ENCODE peak calls at places on chromosomes 16 and 17, in five cellular contexts. R is cardiac muscle cell; Y is lower lobe of right lung; D is fibroblast of lung; I is CD8-positive, alpha-beta T cell. O is an unnamed sample.
A peak's percentile ranks its signal among the peaks of the same experiment; 100 is the strongest.

GRCh38 chr17:13415877-13416416 is 185.8 kb downstream of the HS3ST3A1 start:
- DNase-seq in R (peak; percentile 71), Y (peak; percentile 64), D (peak; percentile 90), I (no peak), O (peak; percentile 95)

GRCh38 chr16:87064731-87065720 is 252.2 kb downstream of the C16orf95 start:
- DNase-seq in R (no peak), Y (no peak), D (no peak), I (peak; percentile 5), O (no peak)

GRCh38 chr17:44221862-44222111 is 2.3 kb upstream of the UBTF start:
- DNase-seq in R (no peak), Y (no peak), D (no peak), I (no peak), O (no peak)

GRCh38 chr17:8995711-8996110 is 25.6 kb upstream of the NTN1 start:
- DNase-seq in R (no peak), Y (no peak), D (no peak), I (no peak), O (no peak)

GRCh38 chr16:8958344-8958808 is 5.3 kb downstream of the USP7 start:
- DNase-seq in R (peak; percentile 48), Y (no peak), D (peak; percentile 75), I (no peak), O (no peak)

GRCh38 chr16:52578007-52578828 is 31.3 kb upstream of the TOX3 start:
- DNase-seq in R (no peak), Y (no peak), D (no peak), I (no peak), O (no peak)

GRCh38 chr17:32297424-32297823 is 31.8 kb downstream of the RHBDL3 start:
- DNase-seq in R (no peak), Y (no peak), D (no peak), I (no peak), O (no peak)

GRCh38 chr17:40325156-40326013 is 16.4 kb downstream of the RARA start:
- DNase-seq in R (no peak), Y (peak; percentile 44), D (no peak), I (no peak), O (no peak)

GRCh38 chr17:12627177-12627629 is 38.5 kb upstream of the MYOCD start:
- DNase-seq in R (peak; percentile 60), Y (no peak), D (peak; percentile 98), I (no peak), O (no peak)

GRCh38 chr16:46762583-46762982 is 14.4 kb upstream of the MYLK3 start:
- DNase-seq in R (no peak), Y (no peak), D (no peak), I (no peak), O (no peak)

GRCh38 chr17:81420769-81421462 is 25.7 kb downstream of the BAHCC1 start:
- DNase-seq in R (peak; percentile 66), Y (peak; percentile 73), D (peak; percentile 62), I (no peak), O (peak; percentile 84)

GRCh38 chr17:5033352-5034015 is 1.7 kb downstream of the SLC52A1 start:
- DNase-seq in R (no peak), Y (no peak), D (no peak), I (no peak), O (no peak)

GRCh38 chr16:89343501-89344291 is 126.2 kb downstream of the ZNF778 start:
- DNase-seq in R (no peak), Y (peak; percentile 22), D (peak; percentile 73), I (no peak), O (no peak)

GRCh38 chr17:42028791-42029127 is 8.9 kb downstream of the NKIRAS2 start:
- DNase-seq in R (no peak), Y (no peak), D (no peak), I (no peak), O (no peak)

GRCh38 chr17:2064980-2065785 is 10.3 kb downstream of the HIC1 start:
- DNase-seq in R (peak; percentile 84), Y (no peak), D (peak; percentile 81), I (no peak), O (no peak)

GRCh38 chr16:87644596-87644995 is 42.3 kb downstream of the JPH3 start:
- DNase-seq in R (no peak), Y (no peak), D (no peak), I (no peak), O (no peak)

GRCh38 chr17:79223953-79224352 is 149.3 kb downstream of the ENGASE start:
- DNase-seq in R (no peak), Y (no peak), D (no peak), I (no peak), O (no peak)

GRCh38 chr17:55327225-55328088 is 62.7 kb downstream of the HLF start:
- DNase-seq in R (no peak), Y (no peak), D (no peak), I (no peak), O (no peak)

GRCh38 chr17:35373984-35374765 is 754 bp upstream of the SLFN11 start:
- DNase-seq in R (peak; percentile 76), Y (peak; percentile 69), D (peak; percentile 37), I (peak; percentile 68), O (peak; percentile 94)

GRCh38 chr16:67677712-67678111 is 11.1 kb downstream of the C16orf86 start:
- DNase-seq in R (no peak), Y (no peak), D (no peak), I (no peak), O (no peak)

GRCh38 chr16:87172632-87173031 is 144.6 kb downstream of the C16orf95 start:
- DNase-seq in R (peak; percentile 12), Y (no peak), D (no peak), I (no peak), O (no peak)

GRCh38 chr17:4598776-4599504 is 14.6 kb downstream of the SMTNL2 start:
- DNase-seq in R (peak; percentile 94), Y (no peak), D (no peak), I (no peak), O (no peak)

GRCh38 chr16:58853830-58854229 is 119.7 kb upstream of the GOT2 start:
- DNase-seq in R (no peak), Y (no peak), D (no peak), I (no peak), O (no peak)

GRCh38 chr17:7992516-7992915 is 9.9 kb upstream of the GUCY2D start:
- DNase-seq in R (no peak), Y (no peak), D (peak; percentile 84), I (no peak), O (no peak)

GRCh38 chr17:61476476-61477203 is 24.4 kb downstream of the TBX4 start:
- DNase-seq in R (no peak), Y (no peak), D (no peak), I (no peak), O (no peak)

GRCh38 chr16:1972490-1972877 is 631 bp downstream of the TBL3 start:
- DNase-seq in R (no peak), Y (no peak), D (peak; percentile 27), I (no peak), O (no peak)

DNA sequence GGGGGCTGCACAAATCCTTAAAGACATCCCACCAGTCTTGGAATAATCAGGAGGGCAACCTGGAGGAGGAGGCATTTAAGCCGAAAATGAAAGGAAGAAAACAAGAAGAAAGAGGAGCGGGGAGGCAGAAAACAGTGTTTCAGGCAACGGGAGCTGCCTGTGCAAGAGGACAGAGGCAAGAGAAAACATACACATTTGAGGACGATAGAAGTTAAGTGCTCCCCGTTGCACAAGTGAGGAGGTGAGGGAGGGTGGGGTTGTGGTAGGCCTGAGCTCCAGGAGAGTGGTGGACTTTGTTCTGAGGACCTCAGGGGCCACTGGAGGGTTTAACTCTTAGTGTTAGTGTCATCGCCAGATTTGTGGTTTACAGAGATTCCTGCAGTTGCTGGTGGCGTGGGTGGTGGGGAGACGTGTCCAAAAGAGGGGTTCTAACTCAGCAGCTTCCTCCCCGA is 27.6 kb upstream of the CIBAR2 start:
- DNase-seq in R (no peak), Y (no peak), D (no peak), I (no peak), O (no peak)
- H3K9me3 ChIP-seq in R (no peaks in the 10 kb centered on the region), Y (no peaks in the 10 kb centered on the region), D (no peaks in the 10 kb centered on the region), I (no peaks in the 10 kb centered on the region), O (no peaks in the 10 kb centered on the region)

GRCh38 chr16:50523710-50524109 is 24.5 kb upstream of the NKD1 start:
- DNase-seq in R (no peak), Y (no peak), D (no peak), I (peak; percentile 39), O (no peak)

GRCh38 chr16:50520451-50521245 is 27.5 kb upstream of the NKD1 start:
- DNase-seq in R (no peak), Y (no peak), D (no peak), I (peak; percentile 7), O (no peak)

GRCh38 chr16:50519602-50520001 is 28.6 kb upstream of the NKD1 start:
- DNase-seq in R (no peak), Y (no peak), D (no peak), I (peak; percentile 9), O (no peak)

GRCh38 chr16:50522324-50522723 is 25.9 kb upstream of the NKD1 start:
- DNase-seq in R (no peak), Y (no peak), D (no peak), I (no peak), O (no peak)

DNA sequence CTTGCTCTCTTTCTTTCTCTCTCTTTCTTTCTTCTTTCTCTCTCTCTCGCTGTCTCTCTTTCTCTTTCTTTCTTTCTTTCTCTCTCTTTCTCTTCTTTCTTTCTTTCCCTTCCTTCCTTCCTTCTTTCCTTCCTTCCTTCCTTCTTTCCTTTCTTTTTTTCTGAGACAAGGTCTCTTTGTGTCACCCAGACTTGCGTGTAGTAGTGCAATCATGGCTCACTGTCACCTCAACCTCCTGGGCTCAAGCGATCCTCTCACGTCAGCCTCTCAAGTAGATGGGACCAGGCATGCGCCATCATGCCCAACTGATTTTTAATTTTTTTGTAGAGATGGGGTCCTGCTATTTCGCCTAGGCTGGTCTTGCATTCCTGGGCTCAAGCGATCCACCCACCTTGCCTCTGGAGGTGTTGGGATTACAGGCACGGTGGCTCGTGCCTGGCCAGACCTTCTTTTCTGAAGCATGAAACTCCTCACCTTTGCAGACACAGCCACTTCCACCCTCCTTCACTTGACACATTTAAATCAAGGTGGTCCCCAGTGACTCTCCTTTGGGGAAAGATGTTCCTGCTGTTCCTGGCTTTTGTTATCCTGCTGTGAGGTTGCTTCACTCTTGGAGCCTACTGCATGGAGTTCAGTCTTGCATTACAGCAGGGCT is 26.8 kb upstream of the NKD1 start:
- DNase-seq in R (no peak), Y (no peak), D (no peak), I (peak; percentile 36), O (no peak)
- H3K27ac ChIP-seq in R (no peak overlapping the region), Y (no peak overlapping the region), D (no peak overlapping the region), I (no peak overlapping the region), O (no peak overlapping the region)

GRCh38 chr17:82948081-82948511 is 108.3 kb upstream of the ZNF750 start:
- DNase-seq in R (no peak), Y (peak; percentile 37), D (no peak), I (no peak), O (no peak)
- H3K9me3 ChIP-seq in R (no peaks in the 10 kb centered on the region), Y (peaks cover 27% of the 10 kb centered on the region), D (no peaks in the 10 kb centered on the region), I (peaks cover 13% of the 10 kb centered on the region), O (no peaks in the 10 kb centered on the region)

GRCh38 chr16:12319464-12320030 is 343.0 kb downstream of the SNX29 start:
- DNase-seq in R (no peak), Y (no peak), D (no peak), I (no peak), O (peak; percentile 88)
- H3K27ac ChIP-seq in R (peak overlapping the region; percentile 38), Y (no peak overlapping the region), D (no peak overlapping the region), I (no peak overlapping the region), O (peak overlapping the region; percentile 66)

GRCh38 chr17:17424552-17424951 is 52.2 kb upstream of the MED9 start:
- DNase-seq in R (no peak), Y (no peak), D (no peak), I (no peak), O (no peak)
- H3K9me3 ChIP-seq in R (no peaks in the 10 kb centered on the region), Y (no peaks in the 10 kb centered on the region), D (no peaks in the 10 kb centered on the region), I (peaks cover 7% of the 10 kb centered on the region), O (no peaks in the 10 kb centered on the region)

GRCh38 chr17:73689596-73690275 is 45.5 kb upstream of the SDK2 start:
- DNase-seq in R (no peak), Y (no peak), D (no peak), I (no peak), O (no peak)
- H3K27ac ChIP-seq in R (no peak overlapping the region), Y (no peak overlapping the region), D (no peak overlapping the region), I (no peak overlapping the region), O (no peak overlapping the region)